ENCODE peak calls at places on chromosomes 4 and X, in ten cellular contexts. L, R, V, B, S, H, M, G, O and J are unnamed samples.

GRCh38 chr4:61468091-61468720 is 268.1 kb downstream of the ADGRL3 start:
- DNase-seq in L (no peak), R (no peak), V (no peak), B (no peak), S (peak; percentile 19), H (no peak), M (peak; percentile 52), G (no peak), O (peak; percentile 78), J (no peak)

GRCh38 chrX:117936162-117936561 is 180.4 kb downstream of the KLHL13 start:
- DNase-seq in L (no peak), R (no peak), V (no peak), B (no peak), S (no peak), H (no peak), M (no peak), G (no peak), O (no peak), J (no peak)

GRCh38 chr4:16122784-16123183 is 39.0 kb upstream of the PROM1 start:
- DNase-seq in L (no peak), R (no peak), V (no peak), B (no peak), S (no peak), H (peak; percentile 32), M (peak; percentile 15), G (peak; percentile 1), O (no peak), J (no peak)

GRCh38 chr4:168387091-168387490 is 68.5 kb upstream of the DDX60 start:
- DNase-seq in L (no peak), R (no peak), V (no peak), B (no peak), S (no peak), H (no peak), M (no peak), G (no peak), O (no peak), J (no peak)

GRCh38 chrX:41664307-41665299 is 24.2 kb upstream of the GPR34 start:
- DNase-seq in L (no peak), R (no peak), V (no peak), B (no peak), S (peak; percentile 7), H (no peak), M (no peak), G (no peak), O (no peak), J (no peak)

GRCh38 chr4:141080668-141081067 is 52.6 kb downstream of the RNF150 start:
- DNase-seq in L (peak; percentile 22), R (no peak), V (no peak), B (no peak), S (no peak), H (no peak), M (no peak), G (no peak), O (no peak), J (no peak)

GRCh38 chr4:151455212-151455611 is 46.2 kb downstream of the FHIP1A start:
- DNase-seq in L (no peak), R (no peak), V (no peak), B (no peak), S (no peak), H (no peak), M (no peak), G (no peak), O (no peak), J (no peak)

GRCh38 chr4:110629780-110630500 is 7.1 kb upstream of the PITX2 start:
- DNase-seq in L (no peak), R (no peak), V (no peak), B (no peak), S (peak; percentile 52), H (no peak), M (no peak), G (no peak), O (no peak), J (no peak)

GRCh38 chr4:169907705-169908104 is 118.5 kb downstream of the MFAP3L start:
- DNase-seq in L (no peak), R (no peak), V (no peak), B (no peak), S (no peak), H (no peak), M (no peak), G (no peak), O (no peak), J (no peak)

GRCh38 chr4:87624698-87625097 is 16.4 kb downstream of the DSPP start:
- DNase-seq in L (no peak), R (no peak), V (no peak), B (no peak), S (no peak), H (no peak), M (peak; percentile 33), G (no peak), O (no peak), J (no peak)

GRCh38 chr4:73864365-73864764 is 4.8 kb upstream of the CXCL1 start:
- DNase-seq in L (no peak), R (no peak), V (no peak), B (no peak), S (no peak), H (no peak), M (peak; percentile 38), G (no peak), O (no peak), J (no peak)

GRCh38 chr4:80486603-80487002 is 151.1 kb downstream of the CFAP299 start:
- DNase-seq in L (no peak), R (no peak), V (no peak), B (no peak), S (no peak), H (no peak), M (no peak), G (no peak), O (no peak), J (no peak)

GRCh38 chr4:184437988-184438774 is 36.2 kb downstream of the IRF2 start:
- DNase-seq in L (no peak), R (no peak), V (no peak), B (no peak), S (peak; percentile 8), H (no peak), M (peak; percentile 29), G (no peak), O (no peak), J (no peak)

GRCh38 chr4:37742149-37742548 is 56.0 kb upstream of the RELL1 start:
- DNase-seq in L (no peak), R (no peak), V (no peak), B (no peak), S (no peak), H (no peak), M (no peak), G (no peak), O (peak; percentile 33), J (no peak)

GRCh38 chr4:159077702-159078495 is 25.0 kb upstream of the RAPGEF2 start:
- DNase-seq in L (peak; percentile 58), R (no peak), V (no peak), B (no peak), S (peak; percentile 7), H (no peak), M (no peak), G (no peak), O (no peak), J (no peak)

GRCh38 chr4:127667772-127668171 is 35.0 kb downstream of the INTU start:
- DNase-seq in L (no peak), R (no peak), V (no peak), B (no peak), S (no peak), H (no peak), M (no peak), G (no peak), O (no peak), J (no peak)

GRCh38 chr4:8688041-8688907 is 95.7 kb downstream of the CPZ start:
- DNase-seq in L (no peak), R (no peak), V (no peak), B (no peak), S (peak; percentile 8), H (no peak), M (peak; percentile 46), G (no peak), O (no peak), J (no peak)

GRCh38 chrX:78092296-78092695 is 11.8 kb upstream of the PGK1 start:
- DNase-seq in L (no peak), R (no peak), V (no peak), B (no peak), S (peak; percentile 51), H (peak; percentile 38), M (no peak), G (no peak), O (peak; percentile 59), J (peak; percentile 41)

GRCh38 chr4:153485374-153485773 is 19.2 kb downstream of the TMEM131L start:
- DNase-seq in L (no peak), R (no peak), V (no peak), B (no peak), S (no peak), H (no peak), M (no peak), G (no peak), O (no peak), J (no peak)

GRCh38 chr4:107292979-107293378 is 256.9 kb upstream of the DKK2 start:
- DNase-seq in L (no peak), R (no peak), V (no peak), B (no peak), S (peak; percentile 6), H (no peak), M (no peak), G (no peak), O (no peak), J (no peak)

GRCh38 chr4:76219299-76220055 is 5.9 kb upstream of the SCARB2 start:
- DNase-seq in L (no peak), R (no peak), V (no peak), B (no peak), S (peak; percentile 90), H (no peak), M (peak; percentile 57), G (no peak), O (no peak), J (peak; percentile 47)

GRCh38 chrX:150451953-150452352 is 88.8 kb downstream of the MAMLD1 start:
- DNase-seq in L (no peak), R (no peak), V (no peak), B (no peak), S (no peak), H (no peak), M (no peak), G (no peak), O (no peak), J (no peak)

GRCh38 chr4:172573899-172574298 is 594.7 kb upstream of the GALNT7 start:
- DNase-seq in L (no peak), R (no peak), V (no peak), B (no peak), S (no peak), H (no peak), M (peak; percentile 49), G (no peak), O (peak; percentile 3), J (no peak)

GRCh38 chr4:88673886-88674285 is 23.7 kb downstream of the NAP1L5 start:
- DNase-seq in L (no peak), R (no peak), V (no peak), B (no peak), S (no peak), H (no peak), M (no peak), G (no peak), O (no peak), J (no peak)

GRCh38 chr4:25845841-25846653 is 16.7 kb downstream of the SEL1L3 start:
- DNase-seq in L (no peak), R (no peak), V (no peak), B (no peak), S (no peak), H (no peak), M (no peak), G (no peak), O (no peak), J (no peak)

GRCh38 chrX:45035071-45035470 is 162.1 kb downstream of the KDM6A start:
- DNase-seq in L (no peak), R (no peak), V (no peak), B (no peak), S (no peak), H (no peak), M (no peak), G (no peak), O (no peak), J (no peak)

GRCh38 chrX:40420899-40421729 is 159.7 kb upstream of the ATP6AP2 start:
- DNase-seq in L (no peak), R (no peak), V (peak; percentile 13), B (no peak), S (no peak), H (no peak), M (peak; percentile 49), G (no peak), O (peak; percentile 9), J (no peak)